ENCODE peak calls at places on chromosomes 2 and 18, in ten cellular contexts. One of them, this sample, is unnamed.

GRCh38 chr18:6482198-6482977 is 67.7 kb upstream of the L3MBTL4 start:
- DNase-seq in germinal center: peak; percentile 17
- DNase-seq in WERI-Rb-1: peak; percentile 73
- DNase-seq in nephron progenitor cell: peak; percentile 78
- DNase-seq in sigmoid colon: peak; percentile 84
- DNase-seq in NCI-H524: peak; percentile 77
- DNase-seq in activated T-helper 9 cell treated with anti-CD3 and anti-CD28 coated beads, Interleukin-2, amount 50 U/mL, for 16 hours: no peak
- DNase-seq in RWPE1: peak; percentile 2
- DNase-seq in retina: peak; percentile 59
- DNase-seq in nucleus accumbens: no peak
- DNase-seq in this sample: peak; percentile 58

GRCh38 chr18:31610841-31611240 is 19.2 kb downstream of the TTR start:
- DNase-seq in germinal center: no peak
- DNase-seq in WERI-Rb-1: peak; percentile 89
- DNase-seq in nephron progenitor cell: peak; percentile 39
- DNase-seq in sigmoid colon: no peak
- DNase-seq in NCI-H524: peak; percentile 71
- DNase-seq in activated T-helper 9 cell treated with anti-CD3 and anti-CD28 coated beads, Interleukin-2, amount 50 U/mL, for 16 hours: no peak
- DNase-seq in RWPE1: peak; percentile 6
- DNase-seq in retina: peak; percentile 24
- DNase-seq in nucleus accumbens: no peak
- DNase-seq in this sample: no peak

GRCh38 chr18:9661564-9661963 is 46.5 kb upstream of the RAB31 start:
- DNase-seq in germinal center: no peak
- DNase-seq in WERI-Rb-1: no peak
- DNase-seq in nephron progenitor cell: no peak
- DNase-seq in sigmoid colon: no peak
- DNase-seq in NCI-H524: no peak
- DNase-seq in activated T-helper 9 cell treated with anti-CD3 and anti-CD28 coated beads, Interleukin-2, amount 50 U/mL, for 16 hours: no peak
- DNase-seq in RWPE1: no peak
- DNase-seq in retina: no peak
- DNase-seq in nucleus accumbens: no peak
- DNase-seq in this sample: peak; percentile 57

GRCh38 chr2:164458801-164459200 is 162.5 kb downstream of the GRB14 start:
- DNase-seq in germinal center: no peak
- DNase-seq in WERI-Rb-1: peak; percentile 32
- DNase-seq in nephron progenitor cell: no peak
- DNase-seq in sigmoid colon: no peak
- DNase-seq in NCI-H524: no peak
- DNase-seq in activated T-helper 9 cell treated with anti-CD3 and anti-CD28 coated beads, Interleukin-2, amount 50 U/mL, for 16 hours: no peak
- DNase-seq in RWPE1: no peak
- DNase-seq in retina: no peak
- DNase-seq in nucleus accumbens: no peak
- DNase-seq in this sample: no peak

GRCh38 chr2:163248321-163249090 is 409.9 kb upstream of the KCNH7 start:
- DNase-seq in germinal center: no peak
- DNase-seq in WERI-Rb-1: no peak
- DNase-seq in nephron progenitor cell: no peak
- DNase-seq in sigmoid colon: no peak
- DNase-seq in NCI-H524: no peak
- DNase-seq in activated T-helper 9 cell treated with anti-CD3 and anti-CD28 coated beads, Interleukin-2, amount 50 U/mL, for 16 hours: no peak
- DNase-seq in RWPE1: no peak
- DNase-seq in retina: peak; percentile 73
- DNase-seq in nucleus accumbens: no peak
- DNase-seq in this sample: no peak

GRCh38 chr2:221074238-221074637 is 497.9 kb downstream of the EPHA4 start:
- DNase-seq in germinal center: no peak
- DNase-seq in WERI-Rb-1: no peak
- DNase-seq in nephron progenitor cell: no peak
- DNase-seq in sigmoid colon: no peak
- DNase-seq in NCI-H524: no peak
- DNase-seq in activated T-helper 9 cell treated with anti-CD3 and anti-CD28 coated beads, Interleukin-2, amount 50 U/mL, for 16 hours: no peak
- DNase-seq in RWPE1: no peak
- DNase-seq in retina: no peak
- DNase-seq in nucleus accumbens: no peak
- DNase-seq in this sample: no peak

GRCh38 chr2:57497489-57498096 is 549.0 kb upstream of the VRK2 start:
- DNase-seq in germinal center: peak; percentile 17
- DNase-seq in WERI-Rb-1: peak; percentile 65
- DNase-seq in nephron progenitor cell: peak; percentile 64
- DNase-seq in sigmoid colon: no peak
- DNase-seq in NCI-H524: peak; percentile 28
- DNase-seq in activated T-helper 9 cell treated with anti-CD3 and anti-CD28 coated beads, Interleukin-2, amount 50 U/mL, for 16 hours: no peak
- DNase-seq in RWPE1: peak; percentile 29
- DNase-seq in retina: peak; percentile 75
- DNase-seq in nucleus accumbens: no peak
- DNase-seq in this sample: peak; percentile 57

GRCh38 chr18:25399554-25399953 is 47.6 kb upstream of the ZNF521 start:
- DNase-seq in germinal center: no peak
- DNase-seq in WERI-Rb-1: no peak
- DNase-seq in nephron progenitor cell: no peak
- DNase-seq in sigmoid colon: no peak
- DNase-seq in NCI-H524: no peak
- DNase-seq in activated T-helper 9 cell treated with anti-CD3 and anti-CD28 coated beads, Interleukin-2, amount 50 U/mL, for 16 hours: no peak
- DNase-seq in RWPE1: no peak
- DNase-seq in retina: no peak
- DNase-seq in nucleus accumbens: no peak
- DNase-seq in this sample: peak; percentile 30

GRCh38 chr2:226358688-226359087 is 440.9 kb downstream of the IRS1 start:
- DNase-seq in germinal center: no peak
- DNase-seq in WERI-Rb-1: no peak
- DNase-seq in nephron progenitor cell: no peak
- DNase-seq in sigmoid colon: no peak
- DNase-seq in NCI-H524: no peak
- DNase-seq in activated T-helper 9 cell treated with anti-CD3 and anti-CD28 coated beads, Interleukin-2, amount 50 U/mL, for 16 hours: no peak
- DNase-seq in RWPE1: no peak
- DNase-seq in retina: no peak
- DNase-seq in nucleus accumbens: no peak
- DNase-seq in this sample: no peak

GRCh38 chr18:22032392-22032961 is 136.9 kb upstream of the GATA6 start:
- DNase-seq in germinal center: no peak
- DNase-seq in WERI-Rb-1: no peak
- DNase-seq in nephron progenitor cell: no peak
- DNase-seq in sigmoid colon: no peak
- DNase-seq in NCI-H524: no peak
- DNase-seq in activated T-helper 9 cell treated with anti-CD3 and anti-CD28 coated beads, Interleukin-2, amount 50 U/mL, for 16 hours: no peak
- DNase-seq in RWPE1: peak; percentile 94
- DNase-seq in retina: no peak
- DNase-seq in nucleus accumbens: no peak
- DNase-seq in this sample: peak; percentile 32

GRCh38 chr2:128315829-128316776 is 2.6 kb downstream of the HS6ST1 start:
- DNase-seq in germinal center: peak; percentile 1
- DNase-seq in WERI-Rb-1: no peak
- DNase-seq in nephron progenitor cell: no peak
- DNase-seq in sigmoid colon: peak; percentile 75
- DNase-seq in NCI-H524: no peak
- DNase-seq in activated T-helper 9 cell treated with anti-CD3 and anti-CD28 coated beads, Interleukin-2, amount 50 U/mL, for 16 hours: no peak
- DNase-seq in RWPE1: no peak
- DNase-seq in retina: peak; percentile 33
- DNase-seq in nucleus accumbens: no peak
- DNase-seq in this sample: no peak

GRCh38 chr2:176699098-176699497 is 429.9 kb downstream of the MTX2 start:
- DNase-seq in germinal center: no peak
- DNase-seq in WERI-Rb-1: no peak
- DNase-seq in nephron progenitor cell: no peak
- DNase-seq in sigmoid colon: no peak
- DNase-seq in NCI-H524: peak; percentile 2
- DNase-seq in activated T-helper 9 cell treated with anti-CD3 and anti-CD28 coated beads, Interleukin-2, amount 50 U/mL, for 16 hours: no peak
- DNase-seq in RWPE1: no peak
- DNase-seq in retina: no peak
- DNase-seq in nucleus accumbens: no peak
- DNase-seq in this sample: no peak

GRCh38 chr18:40851014-40851429 is 1104.0 kb upstream of the PIK3C3 start:
- DNase-seq in germinal center: no peak
- DNase-seq in WERI-Rb-1: no peak
- DNase-seq in nephron progenitor cell: no peak
- DNase-seq in sigmoid colon: no peak
- DNase-seq in NCI-H524: no peak
- DNase-seq in activated T-helper 9 cell treated with anti-CD3 and anti-CD28 coated beads, Interleukin-2, amount 50 U/mL, for 16 hours: no peak
- DNase-seq in RWPE1: peak; percentile 24
- DNase-seq in retina: no peak
- DNase-seq in nucleus accumbens: no peak
- DNase-seq in this sample: no peak

GRCh38 chr2:287471-287885 is 413 bp downstream of the ALKAL2 start:
- DNase-seq in germinal center: peak; percentile 38
- DNase-seq in WERI-Rb-1: peak; percentile 44
- DNase-seq in nephron progenitor cell: peak; percentile 50
- DNase-seq in sigmoid colon: no peak
- DNase-seq in NCI-H524: no peak
- DNase-seq in activated T-helper 9 cell treated with anti-CD3 and anti-CD28 coated beads, Interleukin-2, amount 50 U/mL, for 16 hours: no peak
- DNase-seq in RWPE1: no peak
- DNase-seq in retina: no peak
- DNase-seq in nucleus accumbens: no peak
- DNase-seq in this sample: no peak

GRCh38 chr18:58947136-58947732 is 82.6 kb downstream of the ZNF532 start:
- DNase-seq in germinal center: no peak
- DNase-seq in WERI-Rb-1: no peak
- DNase-seq in nephron progenitor cell: no peak
- DNase-seq in sigmoid colon: no peak
- DNase-seq in NCI-H524: no peak
- DNase-seq in activated T-helper 9 cell treated with anti-CD3 and anti-CD28 coated beads, Interleukin-2, amount 50 U/mL, for 16 hours: no peak
- DNase-seq in RWPE1: no peak
- DNase-seq in retina: no peak
- DNase-seq in nucleus accumbens: no peak
- DNase-seq in this sample: no peak

GRCh38 chr18:5122270-5122669 is 74.8 kb downstream of the AKAIN1 start:
- DNase-seq in germinal center: no peak
- DNase-seq in WERI-Rb-1: no peak
- DNase-seq in nephron progenitor cell: no peak
- DNase-seq in sigmoid colon: no peak
- DNase-seq in NCI-H524: no peak
- DNase-seq in activated T-helper 9 cell treated with anti-CD3 and anti-CD28 coated beads, Interleukin-2, amount 50 U/mL, for 16 hours: no peak
- DNase-seq in RWPE1: no peak
- DNase-seq in retina: no peak
- DNase-seq in nucleus accumbens: no peak
- DNase-seq in this sample: no peak

GRCh38 chr18:31041346-31042067 is 1.0 kb downstream of the DSC3 start:
- DNase-seq in germinal center: no peak
- DNase-seq in WERI-Rb-1: no peak
- DNase-seq in nephron progenitor cell: peak; percentile 49
- DNase-seq in sigmoid colon: no peak
- DNase-seq in NCI-H524: peak; percentile 37
- DNase-seq in activated T-helper 9 cell treated with anti-CD3 and anti-CD28 coated beads, Interleukin-2, amount 50 U/mL, for 16 hours: no peak
- DNase-seq in RWPE1: peak; percentile 25
- DNase-seq in retina: peak; percentile 85
- DNase-seq in nucleus accumbens: no peak
- DNase-seq in this sample: no peak

GRCh38 chr2:190929919-190930318 is 49.3 kb downstream of the GLS start:
- DNase-seq in germinal center: no peak
- DNase-seq in WERI-Rb-1: no peak
- DNase-seq in nephron progenitor cell: no peak
- DNase-seq in sigmoid colon: no peak
- DNase-seq in NCI-H524: no peak
- DNase-seq in activated T-helper 9 cell treated with anti-CD3 and anti-CD28 coated beads, Interleukin-2, amount 50 U/mL, for 16 hours: no peak
- DNase-seq in RWPE1: no peak
- DNase-seq in retina: no peak
- DNase-seq in nucleus accumbens: no peak
- DNase-seq in this sample: no peak

GRCh38 chr2:83971547-83971946 is 487.5 kb downstream of the SUCLG1 start:
- DNase-seq in germinal center: no peak
- DNase-seq in WERI-Rb-1: no peak
- DNase-seq in nephron progenitor cell: no peak
- DNase-seq in sigmoid colon: no peak
- DNase-seq in NCI-H524: no peak
- DNase-seq in activated T-helper 9 cell treated with anti-CD3 and anti-CD28 coated beads, Interleukin-2, amount 50 U/mL, for 16 hours: no peak
- DNase-seq in RWPE1: no peak
- DNase-seq in retina: no peak
- DNase-seq in nucleus accumbens: no peak
- DNase-seq in this sample: no peak

GRCh38 chr2:23523651-23524260 is 138.8 kb downstream of the KLHL29 start:
- DNase-seq in germinal center: no peak
- DNase-seq in WERI-Rb-1: peak; percentile 79
- DNase-seq in nephron progenitor cell: peak; percentile 26
- DNase-seq in sigmoid colon: peak; percentile 92
- DNase-seq in NCI-H524: no peak
- DNase-seq in activated T-helper 9 cell treated with anti-CD3 and anti-CD28 coated beads, Interleukin-2, amount 50 U/mL, for 16 hours: no peak
- DNase-seq in RWPE1: no peak
- DNase-seq in retina: no peak
- DNase-seq in nucleus accumbens: no peak
- DNase-seq in this sample: no peak

GRCh38 chr18:12782521-12782920 is 79.7 kb downstream of the PSMG2 start:
- DNase-seq in germinal center: no peak
- DNase-seq in WERI-Rb-1: no peak
- DNase-seq in nephron progenitor cell: no peak
- DNase-seq in sigmoid colon: no peak
- DNase-seq in NCI-H524: no peak
- DNase-seq in activated T-helper 9 cell treated with anti-CD3 and anti-CD28 coated beads, Interleukin-2, amount 50 U/mL, for 16 hours: no peak
- DNase-seq in RWPE1: no peak
- DNase-seq in retina: no peak
- DNase-seq in nucleus accumbens: no peak
- DNase-seq in this sample: peak; percentile 7

GRCh38 chr2:108621087-108621559 is 86.9 kb downstream of the LIMS1 start:
- DNase-seq in germinal center: peak; percentile 71
- DNase-seq in WERI-Rb-1: peak; percentile 22
- DNase-seq in nephron progenitor cell: peak; percentile 18
- DNase-seq in sigmoid colon: no peak
- DNase-seq in NCI-H524: no peak
- DNase-seq in activated T-helper 9 cell treated with anti-CD3 and anti-CD28 coated beads, Interleukin-2, amount 50 U/mL, for 16 hours: peak; percentile 68
- DNase-seq in RWPE1: peak; percentile 62
- DNase-seq in retina: peak; percentile 53
- DNase-seq in nucleus accumbens: no peak
- DNase-seq in this sample: no peak

GRCh38 chr2:172335731-172336130 is 91.7 kb upstream of the ITGA6 start:
- DNase-seq in germinal center: no peak
- DNase-seq in WERI-Rb-1: no peak
- DNase-seq in nephron progenitor cell: no peak
- DNase-seq in sigmoid colon: no peak
- DNase-seq in NCI-H524: no peak
- DNase-seq in activated T-helper 9 cell treated with anti-CD3 and anti-CD28 coated beads, Interleukin-2, amount 50 U/mL, for 16 hours: no peak
- DNase-seq in RWPE1: no peak
- DNase-seq in retina: no peak
- DNase-seq in nucleus accumbens: no peak
- DNase-seq in this sample: no peak

GRCh38 chr2:205585451-205586045 is 96.8 kb upstream of the NRP2 start:
- DNase-seq in germinal center: no peak
- DNase-seq in WERI-Rb-1: no peak
- DNase-seq in nephron progenitor cell: peak; percentile 50
- DNase-seq in sigmoid colon: no peak
- DNase-seq in NCI-H524: no peak
- DNase-seq in activated T-helper 9 cell treated with anti-CD3 and anti-CD28 coated beads, Interleukin-2, amount 50 U/mL, for 16 hours: no peak
- DNase-seq in RWPE1: no peak
- DNase-seq in retina: no peak
- DNase-seq in nucleus accumbens: no peak
- DNase-seq in this sample: peak; percentile 99

GRCh38 chr2:234579231-234579962 is 82.5 kb upstream of the ARL4C start:
- DNase-seq in germinal center: no peak
- DNase-seq in WERI-Rb-1: peak; percentile 72
- DNase-seq in nephron progenitor cell: no peak
- DNase-seq in sigmoid colon: no peak
- DNase-seq in NCI-H524: no peak
- DNase-seq in activated T-helper 9 cell treated with anti-CD3 and anti-CD28 coated beads, Interleukin-2, amount 50 U/mL, for 16 hours: no peak
- DNase-seq in RWPE1: no peak
- DNase-seq in retina: no peak
- DNase-seq in nucleus accumbens: no peak
- DNase-seq in this sample: no peak

GRCh38 chr2:55017880-55018279 is 32.4 kb downstream of the RTN4 start:
- DNase-seq in germinal center: no peak
- DNase-seq in WERI-Rb-1: no peak
- DNase-seq in nephron progenitor cell: no peak
- DNase-seq in sigmoid colon: no peak
- DNase-seq in NCI-H524: no peak
- DNase-seq in activated T-helper 9 cell treated with anti-CD3 and anti-CD28 coated beads, Interleukin-2, amount 50 U/mL, for 16 hours: no peak
- DNase-seq in RWPE1: no peak
- DNase-seq in retina: no peak
- DNase-seq in nucleus accumbens: no peak
- DNase-seq in this sample: no peak

GRCh38 chr2:2686228-2686627 is 355.2 kb upstream of the MYT1L start:
- DNase-seq in germinal center: no peak
- DNase-seq in WERI-Rb-1: no peak
- DNase-seq in nephron progenitor cell: no peak
- DNase-seq in sigmoid colon: no peak
- DNase-seq in NCI-H524: no peak
- DNase-seq in activated T-helper 9 cell treated with anti-CD3 and anti-CD28 coated beads, Interleukin-2, amount 50 U/mL, for 16 hours: no peak
- DNase-seq in RWPE1: no peak
- DNase-seq in retina: no peak
- DNase-seq in nucleus accumbens: no peak
- DNase-seq in this sample: no peak

GRCh38 chr2:242034996-242035814 is 165.7 kb downstream of the RTP5 start:
- DNase-seq in germinal center: no peak
- DNase-seq in WERI-Rb-1: no peak
- DNase-seq in nephron progenitor cell: no peak
- DNase-seq in sigmoid colon: peak; percentile 51
- DNase-seq in NCI-H524: no peak
- DNase-seq in activated T-helper 9 cell treated with anti-CD3 and anti-CD28 coated beads, Interleukin-2, amount 50 U/mL, for 16 hours: no peak
- DNase-seq in RWPE1: no peak
- DNase-seq in retina: no peak
- DNase-seq in nucleus accumbens: no peak
- DNase-seq in this sample: no peak